ENCODE peak calls at places on chromosome 16, in five cellular contexts. U is PC-9; B is CD4-positive, CD25-positive, alpha-beta regulatory T cell; P is bronchial epithelial cell; G is uterus. A is an unnamed sample. For H3K27me3, the result is how much of the 10 kb centered on the place peaks cover.

GRCh38 chr16:72311426-72311825 is 139.5 kb upstream of the PMFBP1 start:
- DNase-seq in B (no peak), U (no peak), P (no peak), G (no peak), A (no peak)

GRCh38 chr16:20300312-20301097 is 26.8 kb downstream of the GP2 start:
- DNase-seq in B (no peak), P (peak), U (no peak), G (peak), A (peak)

GRCh38 chr16:8982816-8983215 is 19.1 kb upstream of the USP7 start:
- DNase-seq in U (no peak), G (no peak), B (no peak), P (no peak), A (no peak)

GRCh38 chr16:70686376-70687171 is 721 bp upstream of the MTSS2 start:
- DNase-seq in U (no peak), B (no peak), G (no peak), P (no peak), A (no peak)

GRCh38 chr16:27325736-27326135 is 12.0 kb downstream of the IL4R start:
- DNase-seq in P (no peak), U (no peak), B (no peak), G (no peak), A (no peak)

GRCh38 chr16:19888834-19889233 is 4.2 kb upstream of the GPRC5B start:
- DNase-seq in U (no peak), P (no peak), B (no peak), G (no peak), A (no peak)

GRCh38 chr16:28163699-28164584 is 47.8 kb downstream of the XPO6 start:
- DNase-seq in G (no peak), U (no peak), P (peak), B (no peak), A (peak)

GRCh38 chr16:18800674-18801196 is 614 bp downstream of the ARL6IP1 start:
- DNase-seq in P (peak), B (no peak), U (no peak), G (no peak), A (peak)

GRCh38 chr16:61900482-61900881 is 135.8 kb downstream of the CDH8 start:
- DNase-seq in P (peak), B (no peak), G (no peak), U (no peak), A (no peak)

GRCh38 chr16:49353650-49354049 is 20.0 kb upstream of the C16orf78 start:
- DNase-seq in U (no peak), B (no peak), G (no peak), P (no peak), A (no peak)
- H3K27me3 ChIP-seq in U (under half), B (under half), G (under half), P (under half), A (under half)

DNA sequence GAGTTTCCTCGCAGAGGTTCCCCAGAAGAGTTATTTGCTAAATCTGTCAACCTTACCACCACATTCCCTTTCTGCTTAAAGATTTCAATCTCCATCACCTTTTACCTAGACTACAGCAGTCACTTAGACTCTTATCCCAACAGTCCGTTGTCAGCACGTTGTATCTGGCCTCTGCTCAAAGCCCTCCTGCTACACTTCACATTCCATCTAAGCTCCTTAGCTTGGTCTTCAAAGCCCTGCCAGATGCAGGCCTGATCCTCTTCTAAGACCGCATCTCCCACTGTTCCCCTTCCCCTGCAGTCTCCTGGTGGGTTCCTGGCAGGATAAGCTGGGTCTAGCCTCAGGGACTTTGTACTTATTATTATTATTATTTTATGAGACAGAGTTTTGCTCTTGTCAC is 10.3 kb upstream of the SRCAP start:
- DNase-seq in G (no peak), B (no peak), U (no peak), P (no peak), A (no peak)
- H3K27me3 ChIP-seq in G (under half), B (under half), U (under half), P (under half), A (under half)

GRCh38 chr16:10879681-10880589 is 2.9 kb downstream of the CIITA start:
- DNase-seq in B (no peak), P (no peak), G (no peak), U (no peak), A (no peak)

GRCh38 chr16:10878644-10879498 is 1.9 kb downstream of the CIITA start:
- DNase-seq in B (no peak), U (peak), P (peak), G (peak), A (no peak)

GRCh38 chr16:10877472-10877946 is 507 bp downstream of the CIITA start:
- DNase-seq in B (no peak), G (no peak), U (no peak), P (no peak), A (no peak)

GRCh38 chr16:10876799-10877341 is at the start of gene CIITA:
- DNase-seq in P (peak), B (peak), U (peak), G (peak), A (no peak)

GRCh38 chr16:10878328-10878643 is 1.3 kb downstream of the CIITA start:
- DNase-seq in B (no peak), P (no peak), G (no peak), U (no peak), A (no peak)
- H3K27me3 ChIP-seq in B (under half), P (under half), G (under half), U (under half), A (half or more)

GRCh38 chr16:85463228-85463611 is 149.9 kb upstream of the GSE1 start:
- DNase-seq in B (no peak), U (no peak), G (no peak), P (no peak), A (no peak)
- H3K27me3 ChIP-seq in B (under half), U (under half), G (under half), P (under half), A (under half)

GRCh38 chr16:86343111-86343642 is 167.2 kb upstream of the FOXF1 start:
- DNase-seq in B (no peak), P (no peak), G (peak), U (no peak), A (peak)

GRCh38 chr16:86345521-86345920 is 164.8 kb upstream of the FOXF1 start:
- DNase-seq in G (no peak), B (no peak), U (no peak), P (no peak), A (no peak)

GRCh38 chr16:86344586-86344871 is 165.8 kb upstream of the FOXF1 start:
- DNase-seq in P (no peak), U (no peak), B (no peak), G (no peak), A (no peak)

GRCh38 chr16:86344881-86345280 is 165.4 kb upstream of the FOXF1 start:
- DNase-seq in B (no peak), U (no peak), G (no peak), P (no peak), A (no peak)

GRCh38 chr16:86343733-86344585 is 166.4 kb upstream of the FOXF1 start:
- DNase-seq in B (no peak), U (no peak), P (no peak), G (no peak), A (no peak)
- H3K27me3 ChIP-seq in B (under half), U (half or more), P (under half), G (under half), A (under half)

GRCh38 chr16:1152651-1153259 is at the start of gene CACNA1H:
- DNase-seq in B (peak), G (peak), U (no peak), P (no peak), A (no peak)
- H3K27me3 ChIP-seq in B (under half), G (under half), U (under half), P (under half), A (half or more)

A was measured in SJSA1.